ENCODE peak calls at places on chromosomes 2 and 18, in four cellular contexts. Y is H1, C is HepG2, D is GM12878. E is an unnamed sample. For H3K4me1, the result is how much of the 10 kb centered on the place peaks cover.

GRCh38 chr2:73908689-73909652 is 16.2 kb downstream of the ACTG2 start:
- DNase-seq in D (no peak), Y (no peak), C (no peak), E (no peak)

GRCh38 chr2:160510617-160511016 is 17.0 kb upstream of the RBMS1 start:
- DNase-seq in Y (no peak), C (no peak), D (no peak), E (no peak)

GRCh38 chr2:175445276-175445675 is 263.8 kb upstream of the ATP5MC3 start:
- DNase-seq in D (no peak), Y (no peak), C (peak), E (no peak)

GRCh38 chr2:10020001-10020400 is 23.3 kb upstream of the KLF11 start:
- DNase-seq in D (no peak), C (no peak), Y (no peak), E (no peak)

GRCh38 chr2:41902892-41903291 is 144.9 kb upstream of the PKDCC start:
- DNase-seq in D (no peak), Y (no peak), C (no peak), E (no peak)

GRCh38 chr2:18690342-18690741 is 101.0 kb upstream of the NT5C1B start:
- DNase-seq in D (no peak), Y (peak), C (no peak), E (peak)

GRCh38 chr2:227932403-227932802 is 61.0 kb downstream of the DAW1 start:
- DNase-seq in Y (no peak), C (no peak), D (no peak), E (no peak)

GRCh38 chr2:57479994-57480393 is 566.6 kb upstream of the VRK2 start:
- DNase-seq in Y (no peak), C (no peak), D (no peak), E (no peak)

GRCh38 chr18:31409301-31409700 is 32.7 kb downstream of the DSG4 start:
- DNase-seq in D (no peak), C (no peak), Y (no peak), E (no peak)

GRCh38 chr2:230865324-230865765 is 603 bp downstream of the ITM2C start:
- DNase-seq in D (no peak), Y (no peak), C (no peak), E (no peak)

GRCh38 chr2:230864605-230865323 is at the start of gene ITM2C:
- DNase-seq in C (peak), Y (no peak), D (no peak), E (no peak)

GRCh38 chr2:230868151-230868946 is 3.6 kb downstream of the ITM2C start:
- DNase-seq in D (no peak), C (no peak), Y (no peak), E (no peak)

GRCh38 chr2:230865766-230866703 is 1.3 kb downstream of the ITM2C start:
- DNase-seq in D (no peak), Y (no peak), C (no peak), E (no peak)

GRCh38 chr2:230866704-230867561 is 2.2 kb downstream of the ITM2C start:
- DNase-seq in Y (no peak), D (no peak), C (no peak), E (no peak)
- H3K4me1 ChIP-seq in Y (half or more), D (under half), C (under half), E (under half)

DNA sequence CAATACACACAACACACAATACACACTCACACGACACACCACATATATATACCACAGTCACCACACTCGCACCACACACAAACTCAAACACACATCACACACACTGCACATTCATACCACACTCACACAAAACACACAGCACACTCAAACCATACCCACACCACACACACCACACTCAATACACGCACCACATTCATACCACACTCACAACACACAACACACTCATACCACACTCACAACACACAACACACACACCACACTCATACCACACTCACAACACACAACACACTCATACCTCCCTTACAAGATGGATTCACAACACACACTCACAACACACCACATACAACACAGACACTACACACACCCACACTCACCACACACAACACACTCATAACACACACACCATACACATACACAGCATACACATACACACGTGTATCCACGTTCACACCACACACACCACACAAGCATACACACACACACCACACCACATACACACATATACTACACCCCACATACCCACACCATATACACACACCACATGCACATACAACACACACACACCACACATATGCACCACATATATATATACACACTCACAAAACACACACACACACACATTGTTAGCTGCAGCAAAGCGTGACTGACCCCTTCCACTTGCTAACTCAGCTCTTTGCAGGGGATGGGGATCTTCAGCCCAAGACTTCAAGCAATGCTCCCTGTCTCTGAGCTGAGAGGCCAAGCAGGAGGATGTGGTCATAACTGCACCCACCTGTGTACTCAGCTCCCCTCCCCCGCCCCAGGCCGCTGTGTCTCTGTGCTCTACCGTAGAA is 59.0 kb downstream of the SDC1 start:
- DNase-seq in C (no peak), Y (no peak), D (no peak), E (no peak)
- TF ChIP-seq SUZ12 in C (no peak), Y (no peak), D (no peak), E (no peak)

DNA sequence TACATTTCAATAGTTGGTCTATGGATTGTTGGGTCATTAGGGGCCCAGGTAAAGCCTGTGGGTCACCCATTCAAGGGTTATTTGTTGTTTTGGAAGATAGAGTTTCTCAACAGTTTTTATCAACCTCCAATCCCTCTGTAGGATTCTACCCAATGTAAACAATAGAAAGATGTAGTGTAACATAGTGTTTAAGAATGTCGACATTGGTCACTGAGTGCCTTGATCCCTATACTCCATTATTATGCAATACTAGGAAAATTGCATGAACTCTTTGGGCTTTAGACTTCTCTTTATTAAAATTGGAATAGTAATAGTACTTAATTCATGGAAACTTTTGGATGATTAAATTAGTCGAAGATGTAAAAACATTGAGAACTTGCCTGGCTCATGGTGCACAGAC is 292.1 kb downstream of the GPD2 start:
- DNase-seq in D (no peak), Y (no peak), C (no peak), E (no peak)
- H3K4me3 ChIP-seq in D (no peak), Y (no peak), C (no peak), E (no peak)

DNA sequence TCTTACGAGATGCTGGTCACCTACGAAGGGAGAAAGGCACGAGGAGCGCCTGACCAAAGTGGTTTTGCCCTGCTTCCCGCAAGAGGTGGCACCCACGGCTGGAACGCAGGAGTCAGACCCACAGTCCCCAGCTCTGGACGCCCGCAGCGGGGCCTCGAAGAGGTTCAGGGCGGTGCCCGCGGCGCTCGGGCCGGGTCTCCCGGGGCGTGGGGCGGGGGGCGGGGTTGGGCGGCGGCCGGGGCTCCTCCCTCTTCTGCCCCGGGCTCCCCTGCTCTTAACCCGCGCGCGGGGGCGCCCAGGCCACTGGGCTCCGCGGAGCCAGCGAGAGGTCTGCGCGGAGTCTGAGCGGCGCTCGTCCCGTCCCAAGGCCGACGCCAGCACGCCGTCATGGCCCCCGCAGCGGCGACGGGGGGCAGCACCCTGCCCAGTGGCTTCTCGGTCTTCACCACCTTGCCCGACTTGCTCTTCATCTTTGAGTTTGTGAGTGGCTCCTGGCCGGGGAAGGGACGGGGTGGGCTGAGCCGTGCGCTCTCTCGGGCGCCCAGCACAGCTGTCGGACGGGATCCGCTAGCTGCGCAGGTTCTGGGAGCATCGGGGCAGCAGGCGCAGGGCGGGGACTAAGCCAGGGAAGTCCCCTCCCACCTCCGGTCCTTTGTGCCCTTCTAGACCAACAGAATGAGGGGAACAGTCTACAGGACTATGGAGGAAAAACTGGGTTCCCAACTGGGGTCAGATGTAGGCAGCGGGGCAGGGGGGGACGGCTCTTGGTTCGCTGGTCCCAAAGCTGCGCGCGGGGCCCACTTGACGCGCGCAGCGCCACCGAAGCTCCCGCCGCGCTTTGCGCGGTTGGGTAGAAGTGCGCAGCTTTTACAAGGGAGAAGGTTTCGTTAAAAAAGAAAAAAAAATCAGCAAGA is at the start of gene MAL:
- DNase-seq in C (no peak), D (no peak), Y (no peak), E (peak)
- H3K4me1 ChIP-seq in C (under half), D (under half), Y (under half), E (under half)

GRCh38 chr18:944440-944839 is 39.8 kb downstream of the ADCYAP1 start:
- DNase-seq in D (no peak), C (no peak), Y (no peak), E (no peak)
- TF ChIP-seq SUZ12 in D (no peak), C (no peak), Y (no peak), E (no peak)

DNA sequence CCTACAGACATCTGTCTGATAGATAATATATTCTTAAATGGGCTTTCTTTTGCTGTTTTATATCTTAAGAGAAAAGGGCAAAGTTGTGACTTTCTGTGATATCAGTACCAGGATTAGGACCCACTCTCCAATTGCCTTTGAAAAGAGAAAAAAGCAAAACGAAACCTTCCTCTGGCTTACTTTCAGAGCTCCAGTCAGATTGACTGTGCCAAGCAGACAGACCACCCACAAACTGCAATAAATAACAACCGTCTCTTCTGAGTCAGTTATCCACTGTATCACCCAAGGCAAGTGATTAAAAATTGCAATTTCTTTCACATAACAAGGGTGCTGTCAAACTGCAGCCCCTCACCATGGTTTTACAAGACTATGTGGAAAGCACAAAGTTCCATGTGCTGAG is 230.5 kb upstream of the SETBP1 start:
- DNase-seq in C (no peak), D (no peak), Y (no peak), E (no peak)
- H3K4me3 ChIP-seq in C (no peak), D (no peak), Y (no peak), E (no peak)

DNA sequence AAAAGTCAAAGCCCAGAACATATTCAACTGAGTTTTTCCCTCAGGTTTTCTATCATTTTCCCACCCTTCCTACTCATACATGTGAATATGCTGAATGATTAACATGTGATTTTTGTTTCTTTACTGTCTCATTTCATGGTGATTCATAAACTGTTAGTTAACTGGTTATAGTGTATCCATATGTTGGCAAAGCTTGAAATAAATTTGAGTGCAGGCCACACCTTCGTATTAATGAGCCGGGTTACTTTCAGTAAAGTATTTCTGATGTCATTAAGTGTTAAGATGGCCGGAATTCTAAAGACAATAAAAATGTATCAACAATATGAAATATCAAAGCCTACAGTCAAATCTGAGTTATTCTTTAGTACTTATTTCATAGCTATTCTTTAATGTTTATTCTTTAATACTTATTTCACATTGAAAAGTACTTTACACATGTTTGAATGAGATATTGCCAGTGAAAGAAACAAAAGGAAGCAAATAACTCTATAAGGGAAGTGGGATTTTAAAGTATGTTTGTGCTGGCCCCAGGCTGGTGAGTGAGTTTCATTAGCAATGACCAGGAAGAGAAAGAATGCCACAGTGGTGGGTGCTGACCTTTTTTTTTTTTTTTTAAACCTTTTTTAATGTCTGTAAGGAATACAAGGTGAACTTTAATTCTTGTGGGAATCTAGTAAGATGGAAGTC is 178.6 kb downstream of the NEDD4L start:
- DNase-seq in C (no peak), D (no peak), Y (no peak), E (no peak)
- H3K4me1 ChIP-seq in C (under half), D (under half), Y (under half), E (under half)

GRCh38 chr2:55314985-55315384 is 46.0 kb upstream of the MTIF2 start:
- DNase-seq in C (no peak), Y (no peak), D (no peak), E (no peak)

GRCh38 chr2:55311444-55311870 is 42.4 kb upstream of the MTIF2 start:
- DNase-seq in D (peak), Y (no peak), C (no peak), E (no peak)

DNA sequence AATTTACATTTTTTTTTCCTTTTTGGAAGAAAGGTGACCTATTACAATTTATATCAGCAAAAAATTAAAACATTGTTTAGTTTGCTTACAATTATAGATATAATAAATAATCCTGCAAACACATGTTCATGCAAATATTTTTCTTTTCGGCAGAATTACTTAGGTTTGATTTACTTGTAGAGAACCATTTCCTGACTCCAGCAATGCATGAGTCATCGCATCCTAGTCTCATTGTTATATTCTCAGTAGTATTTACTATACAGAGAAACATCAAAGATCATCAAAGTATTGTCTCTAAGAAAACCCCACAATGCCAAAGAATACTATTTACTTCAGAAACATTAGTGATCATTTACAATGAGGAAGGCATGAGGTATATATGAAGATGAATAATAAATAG is 40.4 kb upstream of the MTIF2 start:
- DNase-seq in D (no peak), C (no peak), Y (no peak), E (no peak)
- TF ChIP-seq SUZ12 in D (no peak), C (no peak), Y (no peak), E (no peak)

E was measured in NT2/D1.